ENCODE peak calls at places on chromosomes 4 and X, in five cellular contexts. D is NT2/D1, X is GM12878, I is HepG2, Y is H1. T is an unnamed sample.
A peak's percentile ranks its signal among the peaks of the same experiment; 100 is the strongest.

GRCh38 chrX:31126205-31126604 is 54.4 kb upstream of the FTHL17 start:
- DNase-seq in Y (no peak), X (no peak), I (no peak), D (no peak), T (no peak)

GRCh38 chr4:124262211-124263179 is 450.0 kb downstream of the ANKRD50 start:
- DNase-seq in I (peak; percentile 53), Y (peak; percentile 19), X (peak; percentile 11), D (peak; percentile 43), T (peak; percentile 66)

GRCh38 chrX:12956704-12957541 is 18.0 kb upstream of the TMSB4X start:
- DNase-seq in I (no peak), Y (no peak), D (no peak), X (peak; percentile 91), T (no peak)

GRCh38 chrX:120791013-120791643 is 84.5 kb downstream of the CT47B1 start:
- DNase-seq in Y (no peak), I (no peak), X (no peak), D (no peak), T (no peak)

GRCh38 chrX:39012561-39013209 is 211.4 kb downstream of the MID1IP1 start:
- DNase-seq in Y (no peak), I (no peak), X (no peak), D (no peak), T (no peak)

GRCh38 chrX:43971966-43972961 is 926 bp downstream of the NDP start:
- DNase-seq in D (no peak), Y (no peak), I (no peak), X (no peak), T (no peak)

GRCh38 chrX:46376246-46376885 is 168.9 kb downstream of the ZNF674 start:
- DNase-seq in D (peak; percentile 54), X (no peak), Y (no peak), I (peak; percentile 57), T (peak; percentile 22)

GRCh38 chr4:111717916-111718315 is 427.3 kb upstream of the FAM241A start:
- DNase-seq in I (no peak), Y (no peak), X (no peak), D (no peak), T (no peak)

GRCh38 chr4:104763554-104764210 is 269.0 kb upstream of the CXXC4 start:
- DNase-seq in D (no peak), I (no peak), Y (no peak), X (no peak), T (no peak)

GRCh38 chr4:110483516-110483915 is 7.6 kb downstream of the ENPEP start:
- DNase-seq in X (no peak), Y (no peak), D (no peak), I (no peak), T (no peak)

GRCh38 chr4:153488006-153488718 is 22.0 kb downstream of the TMEM131L start:
- DNase-seq in X (peak; percentile 94), I (no peak), Y (no peak), D (no peak), T (no peak)

GRCh38 chr4:57061395-57061794 is 48.8 kb downstream of the IGFBP7 start:
- DNase-seq in Y (no peak), I (no peak), X (no peak), D (no peak), T (no peak)

GRCh38 chr4:165464813-165465381 is 86.1 kb downstream of the CPE start:
- DNase-seq in D (peak; percentile 18), Y (no peak), I (peak; percentile 18), X (no peak), T (peak; percentile 50)

GRCh38 chrX:79366888-79367749 is at the start of gene ITM2A:
- DNase-seq in X (no peak), D (peak; percentile 25), I (no peak), Y (peak; percentile 15), T (no peak)

GRCh38 chrX:54230440-54231148 is 47.5 kb upstream of the FAM120C start:
- DNase-seq in Y (no peak), X (no peak), D (no peak), I (no peak), T (no peak)

DNA sequence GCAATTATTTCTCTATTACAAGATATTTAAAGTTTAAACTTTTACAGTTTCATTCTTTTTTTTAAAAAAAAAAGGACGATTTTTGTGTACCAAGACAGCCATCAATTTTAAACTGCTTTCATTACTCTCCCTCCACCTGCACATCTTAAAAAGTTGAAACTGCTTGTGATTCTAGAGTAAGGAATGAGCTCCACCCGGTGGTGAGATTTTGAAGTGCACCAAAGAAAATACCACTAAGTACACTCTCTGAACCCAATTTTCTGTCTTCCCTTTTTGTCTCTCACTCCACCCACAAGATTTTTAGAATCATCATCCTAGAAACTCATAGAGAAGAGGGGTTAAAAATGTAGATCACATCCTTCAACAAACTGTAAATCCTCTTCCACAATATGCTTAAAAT is 91.3 kb upstream of the WDR44 start:
- DNase-seq in X (peak; percentile 23), Y (no peak), D (peak; percentile 44), I (peak; percentile 7), T (peak; percentile 58)
- TF ChIP-seq SUZ12 in X (no peak), Y (no peak), D (no peak), I (no peak), T (no peak)

DNA sequence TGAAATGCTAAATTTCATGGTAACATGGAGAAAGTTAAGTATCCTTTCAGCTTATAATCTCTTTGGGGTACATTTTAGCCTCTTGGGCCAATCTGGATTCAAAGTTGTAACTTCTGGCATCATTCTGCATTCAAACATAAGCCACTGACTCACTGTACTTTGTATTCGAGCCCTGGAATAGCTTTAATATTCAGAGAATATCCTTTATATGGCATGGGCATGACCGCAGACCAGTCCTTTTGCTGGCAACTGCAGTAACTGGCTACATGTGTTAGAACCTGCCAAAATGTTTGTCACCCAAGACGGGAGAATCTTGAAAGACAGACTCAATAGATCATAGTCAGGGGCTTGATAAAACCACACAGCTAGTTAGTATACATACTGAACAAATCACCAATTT is 3.3 kb downstream of the GASK1B start:
- DNase-seq in X (no peak), I (no peak), D (no peak), Y (no peak), T (no peak)
- TF ChIP-seq SUZ12 in X (no peak), I (no peak), D (no peak), Y (no peak), T (no peak)

DNA sequence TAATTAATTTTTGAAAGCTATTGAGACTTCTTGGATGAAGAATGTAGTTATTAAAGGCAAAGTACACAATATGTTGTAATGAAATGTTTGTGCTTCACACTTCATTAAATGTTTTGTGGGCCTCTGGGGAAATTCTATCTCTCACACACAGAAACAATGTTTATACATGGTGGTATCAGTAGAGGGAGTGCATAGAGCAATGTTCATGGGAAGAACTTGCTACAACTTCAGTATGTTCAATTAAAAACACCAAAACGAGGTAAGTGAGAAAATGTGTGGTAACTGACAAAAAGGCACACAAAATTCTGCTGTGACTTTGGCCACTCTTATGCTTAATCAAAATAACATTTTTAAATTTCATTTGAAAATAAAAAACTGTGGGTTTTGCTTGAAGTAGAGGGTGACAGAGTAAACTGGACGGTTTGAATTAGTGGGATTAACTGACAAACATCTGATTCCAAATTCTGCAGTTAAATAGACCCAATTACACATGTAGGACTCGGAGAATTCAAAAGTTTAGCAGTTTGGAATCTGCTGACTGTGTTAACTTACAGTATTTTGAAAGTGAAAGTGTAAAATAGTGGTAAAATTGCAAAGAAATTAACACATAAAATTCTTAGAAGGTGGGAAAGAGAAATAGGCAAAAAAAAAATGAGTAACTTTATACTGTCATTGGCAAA is 111.4 kb upstream of the TTC29 start:
- DNase-seq in I (no peak), D (no peak), Y (no peak), X (no peak), T (no peak)
- TF ChIP-seq SUZ12 in I (no peak), D (no peak), Y (no peak), X (no peak), T (no peak)

GRCh38 chr4:114562176-114562904 is 36.3 kb upstream of the UGT8 start:
- DNase-seq in I (no peak), D (peak; percentile 22), Y (peak; percentile 34), X (no peak), T (no peak)
- TF ChIP-seq SUZ12 in I (no peak), D (no peak), Y (no peak), X (no peak), T (no peak)

GRCh38 chrX:16712116-16712824 is at the start of gene CTPS2:
- DNase-seq in D (no peak), X (no peak), Y (no peak), I (peak; percentile 39), T (peak; percentile 62)
- TF ChIP-seq SUZ12 in D (no peak), X (no peak), Y (no peak), I (no peak), T (no peak)

DNA sequence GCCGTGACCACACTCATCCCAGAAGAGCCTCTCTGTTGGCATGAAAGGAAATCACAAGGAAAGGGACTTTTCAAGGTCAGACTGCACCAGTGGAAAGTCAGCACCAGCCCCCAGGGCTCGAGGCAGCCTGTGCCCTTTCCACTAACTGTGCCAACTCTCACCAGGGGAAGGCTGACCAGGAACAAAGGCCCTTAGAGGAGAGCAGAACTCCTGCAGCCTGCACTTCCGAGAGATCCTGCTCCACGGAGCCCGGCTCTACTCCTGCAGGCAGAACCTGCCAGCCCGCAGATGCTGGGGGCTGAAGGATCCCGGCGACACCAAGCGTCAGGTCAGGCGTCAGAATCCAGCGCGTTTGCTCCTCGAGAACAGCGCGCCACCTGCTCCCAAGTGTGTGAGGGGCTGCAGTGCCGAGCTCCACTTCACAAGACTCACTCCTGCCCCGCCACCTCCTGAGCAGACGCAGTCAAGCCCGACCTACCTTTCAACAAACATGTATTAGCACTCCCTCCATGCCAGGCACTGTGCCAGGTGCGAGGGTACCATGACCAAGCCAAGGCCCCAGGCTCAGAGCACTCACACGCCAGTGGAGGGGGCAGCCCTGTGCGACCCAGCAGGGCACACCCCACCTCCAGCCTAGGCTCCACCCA is 13.6 kb upstream of the HELT start:
- DNase-seq in Y (no peak), I (no peak), D (no peak), X (no peak), T (no peak)
- TF ChIP-seq SUZ12 in Y (peak; percentile 45), I (no peak), D (no peak), X (no peak), T (no peak)

DNA sequence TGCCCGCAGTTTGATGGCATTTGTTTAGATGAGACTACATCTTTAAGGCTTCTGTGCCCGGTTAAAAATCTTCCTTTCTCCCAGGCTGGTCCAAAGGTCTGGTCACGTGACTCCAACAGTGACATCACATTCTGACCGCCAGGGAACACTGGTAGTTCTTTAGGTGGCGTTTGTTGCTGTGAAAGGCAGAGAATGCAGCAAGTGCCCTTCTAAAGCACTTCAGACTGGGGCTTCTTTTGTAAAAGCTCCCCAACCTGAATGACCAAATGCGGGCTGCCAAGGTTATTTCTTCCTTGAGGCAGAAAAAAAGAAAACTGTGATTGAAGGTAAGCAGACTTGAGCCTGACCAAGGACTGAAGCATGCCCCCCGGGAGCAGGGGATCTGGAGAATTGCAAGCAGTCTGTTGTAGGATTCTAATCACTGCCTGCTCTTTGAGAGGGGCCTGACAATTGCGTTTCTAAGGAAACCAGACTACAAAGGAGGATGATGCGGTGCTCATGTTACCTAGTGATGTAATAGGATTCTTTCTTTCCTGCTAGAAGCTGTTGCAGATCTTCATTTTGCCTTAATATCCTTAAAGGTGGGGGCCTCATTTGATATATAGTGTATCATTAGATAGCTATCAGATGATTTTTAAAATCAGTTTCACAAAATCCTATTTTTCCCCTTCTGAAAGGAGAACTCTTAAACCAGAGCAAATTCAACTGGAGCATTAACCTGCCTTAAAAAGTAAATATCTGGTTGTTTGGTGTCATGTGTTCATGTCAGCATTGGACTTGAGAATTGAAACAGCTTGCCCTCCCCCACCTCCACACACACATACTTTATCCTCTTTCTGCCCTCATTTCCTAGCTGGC is 133.1 kb downstream of the AKAP4 start:
- DNase-seq in I (peak; percentile 66), D (peak; percentile 71), Y (peak; percentile 15), X (no peak), T (peak; percentile 48)
- TF ChIP-seq SUZ12 in I (no peak), D (no peak), Y (no peak), X (no peak), T (no peak)

T was measured in HEK293T.